ENCODE peak calls at places on chromosome 11, in six cellular contexts. G is stimulated activated CD4-positive, alpha-beta T cell treated with anti-CD3 and anti-CD28 coated beads, Interleukin-15, amount 100 ng/mL, for 48 hours; N is uterus; Y is M059J; V is HEK293T; H is cerebellar nuclear complex. Z is an unnamed sample.

GRCh38 chr11:118406599-118407166 is 5.3 kb downstream of the ATP5MG start:
- DNase-seq in G (no peak), N (no peak), Y (peak), V (no peak), H (no peak), Z (no peak)

GRCh38 chr11:58192229-58192628 is 3.4 kb downstream of the OR9Q2 start:
- DNase-seq in G (no peak), N (no peak), Y (no peak), V (no peak), H (no peak), Z (no peak)

GRCh38 chr11:72641900-72642814 is 32.1 kb downstream of the PDE2A start:
- DNase-seq in G (no peak), N (peak), Y (peak), V (peak), H (no peak), Z (peak)

GRCh38 chr11:106466441-106467190 is 389.2 kb downstream of the AASDHPPT start:
- DNase-seq in G (no peak), N (no peak), Y (peak), V (no peak), H (no peak), Z (no peak)

GRCh38 chr11:78370406-78371172 is 47.0 kb downstream of the GAB2 start:
- DNase-seq in G (no peak), N (no peak), Y (peak), V (no peak), H (no peak), Z (no peak)

GRCh38 chr11:6565325-6565724 is 38.1 kb downstream of the RRP8 start:
- DNase-seq in G (no peak), N (no peak), Y (no peak), V (no peak), H (no peak), Z (no peak)

GRCh38 chr11:12725863-12726666 is 51.8 kb downstream of the TEAD1 start:
- DNase-seq in G (no peak), N (no peak), Y (peak), V (no peak), H (no peak), Z (no peak)

GRCh38 chr11:62727833-62728721 is at the start of gene TTC9C:
- DNase-seq in G (peak), N (peak), Y (peak), V (peak), H (peak), Z (peak)

GRCh38 chr11:70522613-70523311 is 124.4 kb downstream of the CTTN start:
- DNase-seq in G (no peak), N (no peak), Y (no peak), V (no peak), H (no peak), Z (no peak)

GRCh38 chr11:34413263-34413662 is 25.5 kb upstream of the CAT start:
- DNase-seq in G (no peak), N (no peak), Y (no peak), V (no peak), H (no peak), Z (no peak)

GRCh38 chr11:111737877-111738205 is 28.3 kb downstream of the PPP2R1B start:
- DNase-seq in G (no peak), N (no peak), Y (no peak), V (no peak), H (no peak), Z (peak)

GRCh38 chr11:1892116-1892515 is 421 bp upstream of the PRR33 start:
- DNase-seq in G (no peak), N (no peak), Y (no peak), V (no peak), H (no peak), Z (no peak)